ENCODE peak calls at places on chromosomes 1 and 21, in eight cellular contexts. One of them, this sample, is unnamed.
A peak's percentile ranks its signal among the peaks of the same experiment; 100 is the strongest.

GRCh38 chr1:100152271-100152670 is 19.3 kb downstream of the TRMT13 start:
- DNase-seq in WERI-Rb-1: no peak
- DNase-seq in CD14-positive monocyte: no peak
- DNase-seq in LNCaP clone FGC: no peak
- DNase-seq in MM.1S: no peak
- DNase-seq in heart left ventricle: no peak
- DNase-seq in Calu3: no peak
- DNase-seq in AG04450: no peak
- DNase-seq in this sample: no peak

GRCh38 chr1:241362350-241362749 is 5.3 kb upstream of the RGS7 start:
- DNase-seq in WERI-Rb-1: no peak
- DNase-seq in CD14-positive monocyte: no peak
- DNase-seq in LNCaP clone FGC: no peak
- DNase-seq in MM.1S: no peak
- DNase-seq in heart left ventricle: no peak
- DNase-seq in Calu3: no peak
- DNase-seq in AG04450: no peak
- DNase-seq in this sample: no peak

GRCh38 chr1:168362991-168363390 is 82.3 kb downstream of the TBX19 start:
- DNase-seq in WERI-Rb-1: no peak
- DNase-seq in CD14-positive monocyte: no peak
- DNase-seq in LNCaP clone FGC: no peak
- DNase-seq in MM.1S: peak; percentile 96
- DNase-seq in heart left ventricle: no peak
- DNase-seq in Calu3: no peak
- DNase-seq in AG04450: no peak
- DNase-seq in this sample: no peak

GRCh38 chr1:81757398-81758020 is 43.2 kb upstream of the ADGRL2 start:
- DNase-seq in WERI-Rb-1: no peak
- DNase-seq in CD14-positive monocyte: no peak
- DNase-seq in LNCaP clone FGC: no peak
- DNase-seq in MM.1S: no peak
- DNase-seq in heart left ventricle: no peak
- DNase-seq in Calu3: no peak
- DNase-seq in AG04450: no peak
- DNase-seq in this sample: peak; percentile 31

GRCh38 chr1:230292739-230293720 is 133.1 kb downstream of the PGBD5 start:
- DNase-seq in WERI-Rb-1: peak; percentile 71
- DNase-seq in CD14-positive monocyte: no peak
- DNase-seq in LNCaP clone FGC: no peak
- DNase-seq in MM.1S: no peak
- DNase-seq in heart left ventricle: no peak
- DNase-seq in Calu3: no peak
- DNase-seq in AG04450: no peak
- DNase-seq in this sample: no peak

GRCh38 chr1:244964112-244964971 is 100.0 kb upstream of the HNRNPU start:
- DNase-seq in WERI-Rb-1: no peak
- DNase-seq in CD14-positive monocyte: no peak
- DNase-seq in LNCaP clone FGC: no peak
- DNase-seq in MM.1S: no peak
- DNase-seq in heart left ventricle: no peak
- DNase-seq in Calu3: peak; percentile 56
- DNase-seq in AG04450: peak; percentile 68
- DNase-seq in this sample: peak; percentile 23

GRCh38 chr1:221543529-221544120 is 198.3 kb downstream of the DUSP10 start:
- DNase-seq in WERI-Rb-1: no peak
- DNase-seq in CD14-positive monocyte: no peak
- DNase-seq in LNCaP clone FGC: no peak
- DNase-seq in MM.1S: no peak
- DNase-seq in heart left ventricle: no peak
- DNase-seq in Calu3: no peak
- DNase-seq in AG04450: no peak
- DNase-seq in this sample: peak; percentile 20

GRCh38 chr1:166489356-166489669 is 322.5 kb upstream of the FAM78B start:
- DNase-seq in WERI-Rb-1: no peak
- DNase-seq in CD14-positive monocyte: no peak
- DNase-seq in LNCaP clone FGC: no peak
- DNase-seq in MM.1S: no peak
- DNase-seq in heart left ventricle: no peak
- DNase-seq in Calu3: no peak
- DNase-seq in AG04450: no peak
- DNase-seq in this sample: no peak

GRCh38 chr1:17233675-17234074 is 15.2 kb upstream of the PADI3 start:
- DNase-seq in WERI-Rb-1: no peak
- DNase-seq in CD14-positive monocyte: peak; percentile 89
- DNase-seq in LNCaP clone FGC: peak; percentile 14
- DNase-seq in MM.1S: no peak
- DNase-seq in heart left ventricle: peak; percentile 37
- DNase-seq in Calu3: peak; percentile 91
- DNase-seq in AG04450: peak; percentile 77
- DNase-seq in this sample: no peak

GRCh38 chr1:233294991-233295774 is at the start of gene PCNX2:
- DNase-seq in WERI-Rb-1: peak; percentile 81
- DNase-seq in CD14-positive monocyte: peak; percentile 53
- DNase-seq in LNCaP clone FGC: peak; percentile 26
- DNase-seq in MM.1S: peak; percentile 90
- DNase-seq in heart left ventricle: no peak
- DNase-seq in Calu3: peak; percentile 82
- DNase-seq in AG04450: no peak
- DNase-seq in this sample: no peak

GRCh38 chr1:31761883-31762282 is 2.3 kb downstream of the ADGRB2 start:
- DNase-seq in WERI-Rb-1: no peak
- DNase-seq in CD14-positive monocyte: no peak
- DNase-seq in LNCaP clone FGC: no peak
- DNase-seq in MM.1S: no peak
- DNase-seq in heart left ventricle: no peak
- DNase-seq in Calu3: no peak
- DNase-seq in AG04450: peak; percentile 21
- DNase-seq in this sample: no peak

GRCh38 chr1:185636848-185637247 is 97.3 kb upstream of the HMCN1 start:
- DNase-seq in WERI-Rb-1: no peak
- DNase-seq in CD14-positive monocyte: no peak
- DNase-seq in LNCaP clone FGC: no peak
- DNase-seq in MM.1S: peak; percentile 37
- DNase-seq in heart left ventricle: no peak
- DNase-seq in Calu3: no peak
- DNase-seq in AG04450: no peak
- DNase-seq in this sample: no peak

GRCh38 chr21:43735236-43736091 is 16.5 kb downstream of the PDXK start:
- DNase-seq in WERI-Rb-1: no peak
- DNase-seq in CD14-positive monocyte: no peak
- DNase-seq in LNCaP clone FGC: no peak
- DNase-seq in MM.1S: no peak
- DNase-seq in heart left ventricle: no peak
- DNase-seq in Calu3: no peak
- DNase-seq in AG04450: no peak
- DNase-seq in this sample: no peak

GRCh38 chr1:173934440-173934839 is 17.3 kb upstream of the SERPINC1 start:
- DNase-seq in WERI-Rb-1: no peak
- DNase-seq in CD14-positive monocyte: no peak
- DNase-seq in LNCaP clone FGC: no peak
- DNase-seq in MM.1S: no peak
- DNase-seq in heart left ventricle: no peak
- DNase-seq in Calu3: no peak
- DNase-seq in AG04450: no peak
- DNase-seq in this sample: no peak

GRCh38 chr1:100065183-100065968 is 67.4 kb downstream of the SASS6 start:
- DNase-seq in WERI-Rb-1: no peak
- DNase-seq in CD14-positive monocyte: no peak
- DNase-seq in LNCaP clone FGC: no peak
- DNase-seq in MM.1S: no peak
- DNase-seq in heart left ventricle: no peak
- DNase-seq in Calu3: no peak
- DNase-seq in AG04450: no peak
- DNase-seq in this sample: no peak

GRCh38 chr1:228044961-228045360 is 37.5 kb upstream of the ARF1 start:
- DNase-seq in WERI-Rb-1: no peak
- DNase-seq in CD14-positive monocyte: no peak
- DNase-seq in LNCaP clone FGC: no peak
- DNase-seq in MM.1S: no peak
- DNase-seq in heart left ventricle: no peak
- DNase-seq in Calu3: no peak
- DNase-seq in AG04450: no peak
- DNase-seq in this sample: no peak

GRCh38 chr21:42552407-42553336 is 39.0 kb downstream of the SLC37A1 start:
- DNase-seq in WERI-Rb-1: peak; percentile 2
- DNase-seq in CD14-positive monocyte: no peak
- DNase-seq in LNCaP clone FGC: no peak
- DNase-seq in MM.1S: no peak
- DNase-seq in heart left ventricle: peak; percentile 11
- DNase-seq in Calu3: no peak
- DNase-seq in AG04450: no peak
- DNase-seq in this sample: no peak

GRCh38 chr21:42554251-42554937 is 40.7 kb downstream of the SLC37A1 start:
- DNase-seq in WERI-Rb-1: peak; percentile 22
- DNase-seq in CD14-positive monocyte: peak; percentile 33
- DNase-seq in LNCaP clone FGC: no peak
- DNase-seq in MM.1S: no peak
- DNase-seq in heart left ventricle: peak; percentile 35
- DNase-seq in Calu3: no peak
- DNase-seq in AG04450: no peak
- DNase-seq in this sample: no peak

GRCh38 chr21:42550817-42551216 is 37.2 kb downstream of the SLC37A1 start:
- DNase-seq in WERI-Rb-1: peak; percentile 4
- DNase-seq in CD14-positive monocyte: no peak
- DNase-seq in LNCaP clone FGC: peak; percentile 98
- DNase-seq in MM.1S: no peak
- DNase-seq in heart left ventricle: no peak
- DNase-seq in Calu3: no peak
- DNase-seq in AG04450: no peak
- DNase-seq in this sample: no peak

GRCh38 chr21:42555756-42556438 is 42.2 kb downstream of the SLC37A1 start:
- DNase-seq in WERI-Rb-1: peak; percentile 7
- DNase-seq in CD14-positive monocyte: peak; percentile 35
- DNase-seq in LNCaP clone FGC: no peak
- DNase-seq in MM.1S: no peak
- DNase-seq in heart left ventricle: peak; percentile 15
- DNase-seq in Calu3: no peak
- DNase-seq in AG04450: no peak
- DNase-seq in this sample: no peak

GRCh38 chr21:42553435-42553834 is 39.8 kb downstream of the SLC37A1 start:
- DNase-seq in WERI-Rb-1: no peak
- DNase-seq in CD14-positive monocyte: no peak
- DNase-seq in LNCaP clone FGC: no peak
- DNase-seq in MM.1S: no peak
- DNase-seq in heart left ventricle: no peak
- DNase-seq in Calu3: no peak
- DNase-seq in AG04450: no peak
- DNase-seq in this sample: no peak
- TF ChIP-seq CTCF in WERI-Rb-1: no peak
- TF ChIP-seq CTCF in CD14-positive monocyte: no peak
- TF ChIP-seq CTCF in LNCaP clone FGC: peak; percentile 35
- TF ChIP-seq CTCF in MM.1S: peak; percentile 53
- TF ChIP-seq CTCF in heart left ventricle: no peak
- TF ChIP-seq CTCF in Calu3: no peak
- TF ChIP-seq CTCF in AG04450: no peak
- TF ChIP-seq CTCF in this sample: no peak

DNA sequence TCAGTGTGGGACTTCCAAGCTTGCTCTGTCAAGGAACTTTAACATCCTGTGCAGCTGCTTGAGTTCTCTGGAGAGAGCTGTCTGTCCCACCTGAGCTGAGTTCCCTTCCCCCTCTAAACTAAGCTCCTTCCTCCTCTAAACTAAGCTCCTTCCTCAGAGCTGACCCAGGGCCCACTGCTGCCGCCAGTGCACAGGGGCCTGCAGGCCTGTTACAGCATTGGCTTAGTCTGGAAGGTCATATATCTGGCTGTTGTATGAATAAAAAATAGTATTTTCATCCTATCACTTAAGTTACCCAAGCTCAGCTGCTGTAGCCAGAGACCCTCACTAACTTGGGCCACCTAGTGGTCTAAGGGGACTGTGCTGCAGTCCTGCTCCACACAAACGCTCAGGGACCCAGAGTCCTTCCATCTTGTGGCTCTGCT is 71.1 kb upstream of the GCLM start:
- DNase-seq in WERI-Rb-1: peak; percentile 68
- DNase-seq in CD14-positive monocyte: no peak
- DNase-seq in LNCaP clone FGC: no peak
- DNase-seq in MM.1S: no peak
- DNase-seq in heart left ventricle: no peak
- DNase-seq in Calu3: peak; percentile 40
- DNase-seq in AG04450: no peak
- DNase-seq in this sample: no peak
- TF ChIP-seq CTCF in WERI-Rb-1: peak; percentile 68
- TF ChIP-seq CTCF in CD14-positive monocyte: no peak
- TF ChIP-seq CTCF in LNCaP clone FGC: peak; percentile 12
- TF ChIP-seq CTCF in MM.1S: peak; percentile 6
- TF ChIP-seq CTCF in heart left ventricle: no peak
- TF ChIP-seq CTCF in Calu3: no peak
- TF ChIP-seq CTCF in AG04450: peak; percentile 47
- TF ChIP-seq CTCF in this sample: peak; percentile 10

DNA sequence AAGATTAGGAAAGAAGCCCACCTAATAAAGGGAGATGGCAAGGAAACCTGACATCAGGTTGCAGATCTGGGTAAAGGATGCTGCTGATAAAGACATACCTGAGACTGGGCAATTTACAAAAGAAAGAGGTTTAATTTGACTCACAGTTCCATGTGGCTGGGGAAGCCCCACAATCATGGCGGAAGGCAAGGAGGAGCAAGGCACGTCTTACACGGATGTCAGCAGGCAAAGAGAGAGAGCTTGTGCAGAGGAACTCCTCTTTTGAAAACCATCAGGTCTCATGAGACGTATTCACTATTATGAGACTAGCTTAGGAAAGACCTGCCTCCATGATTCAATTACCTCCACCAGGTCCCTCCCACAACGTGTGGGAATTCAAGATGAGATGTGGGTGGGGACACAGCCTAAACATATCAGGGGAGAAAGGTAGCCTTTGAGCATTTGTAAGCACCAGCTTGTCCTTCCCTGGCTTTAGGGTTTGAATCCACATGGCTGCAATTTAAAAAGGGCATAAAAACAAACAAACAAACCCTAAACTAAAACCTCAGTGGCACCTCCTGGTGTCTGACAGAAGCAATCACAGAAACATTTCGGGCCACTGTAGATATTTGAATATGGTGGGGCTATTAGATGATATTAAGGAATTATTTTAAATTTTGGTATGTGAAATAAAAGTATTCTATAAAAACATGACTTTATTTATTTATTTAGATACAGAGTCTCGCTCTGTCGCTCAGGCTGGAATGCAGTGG is 33.1 kb downstream of the SLC2A7 start:
- DNase-seq in WERI-Rb-1: no peak
- DNase-seq in CD14-positive monocyte: no peak
- DNase-seq in LNCaP clone FGC: no peak
- DNase-seq in MM.1S: no peak
- DNase-seq in heart left ventricle: no peak
- DNase-seq in Calu3: no peak
- DNase-seq in AG04450: no peak
- DNase-seq in this sample: no peak
- TF ChIP-seq CTCF in WERI-Rb-1: no peak
- TF ChIP-seq CTCF in CD14-positive monocyte: peak; percentile 54
- TF ChIP-seq CTCF in LNCaP clone FGC: no peak
- TF ChIP-seq CTCF in MM.1S: no peak
- TF ChIP-seq CTCF in heart left ventricle: no peak
- TF ChIP-seq CTCF in Calu3: no peak
- TF ChIP-seq CTCF in AG04450: peak; percentile 26
- TF ChIP-seq CTCF in this sample: peak; percentile 8

DNA sequence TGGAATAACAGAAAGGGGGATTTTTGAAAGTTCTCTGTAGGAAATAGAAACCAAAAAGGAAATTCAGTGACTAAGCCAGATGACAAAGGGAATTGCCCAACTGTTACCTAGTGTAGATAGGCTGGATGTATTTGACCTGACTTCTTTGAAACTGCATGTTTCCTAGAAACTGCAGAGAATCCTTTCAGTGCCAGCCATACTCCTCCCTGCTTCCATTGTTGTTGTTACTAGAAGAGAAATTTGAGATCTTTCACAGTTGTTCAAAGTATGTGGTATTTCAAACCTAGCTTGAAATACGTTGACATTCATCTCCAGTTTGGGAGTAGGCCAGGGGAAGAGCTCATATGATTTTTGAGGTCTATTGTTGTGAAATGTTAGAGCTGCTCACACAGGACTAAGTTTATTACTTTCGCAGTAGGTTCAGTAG is 1.8 kb upstream of the GBP5 start:
- DNase-seq in WERI-Rb-1: no peak
- DNase-seq in CD14-positive monocyte: no peak
- DNase-seq in LNCaP clone FGC: no peak
- DNase-seq in MM.1S: no peak
- DNase-seq in heart left ventricle: no peak
- DNase-seq in Calu3: no peak
- DNase-seq in AG04450: no peak
- DNase-seq in this sample: peak; percentile 79
- TF ChIP-seq CTCF in WERI-Rb-1: no peak
- TF ChIP-seq CTCF in CD14-positive monocyte: no peak
- TF ChIP-seq CTCF in LNCaP clone FGC: no peak
- TF ChIP-seq CTCF in MM.1S: no peak
- TF ChIP-seq CTCF in heart left ventricle: no peak
- TF ChIP-seq CTCF in Calu3: no peak
- TF ChIP-seq CTCF in AG04450: no peak
- TF ChIP-seq CTCF in this sample: no peak

This sample was measured in AG09319.